ENCODE peak calls at places on chromosome 3, in eight cellular contexts. One of them, this sample, is unnamed.

GRCh38 chr3:194006-194405 is 2.6 kb upstream of the CHL1 start:
- DNase-seq in hypothalamus: no peak
- DNase-seq in amniotic stem cell: no peak
- DNase-seq in A172: no peak
- DNase-seq in epithelial cell of proximal tubule: no peak
- DNase-seq in activated T-cell treated with anti-CD3 and anti-CD28 coated beads for 4 hours: no peak
- DNase-seq in glutamatergic neuron: no peak
- DNase-seq in AML-193: no peak
- DNase-seq in this sample: no peak

GRCh38 chr3:123331651-123332050 is 117.2 kb downstream of the ADCY5 start:
- DNase-seq in amniotic stem cell: no peak
- DNase-seq in epithelial cell of proximal tubule: no peak
- DNase-seq in glutamatergic neuron: no peak
- DNase-seq in hypothalamus: no peak
- DNase-seq in AML-193: no peak
- DNase-seq in activated T-cell treated with anti-CD3 and anti-CD28 coated beads for 4 hours: no peak
- DNase-seq in A172: no peak
- DNase-seq in this sample: no peak

GRCh38 chr3:94184781-94185180 is 121.9 kb downstream of the NSUN3 start:
- DNase-seq in glutamatergic neuron: no peak
- DNase-seq in amniotic stem cell: no peak
- DNase-seq in activated T-cell treated with anti-CD3 and anti-CD28 coated beads for 4 hours: no peak
- DNase-seq in AML-193: no peak
- DNase-seq in epithelial cell of proximal tubule: no peak
- DNase-seq in hypothalamus: no peak
- DNase-seq in A172: peak; percentile 58
- DNase-seq in this sample: no peak

GRCh38 chr3:132978464-132978863 is 59.7 kb upstream of the TMEM108 start:
- DNase-seq in epithelial cell of proximal tubule: no peak
- DNase-seq in activated T-cell treated with anti-CD3 and anti-CD28 coated beads for 4 hours: no peak
- DNase-seq in glutamatergic neuron: no peak
- DNase-seq in A172: no peak
- DNase-seq in amniotic stem cell: no peak
- DNase-seq in AML-193: no peak
- DNase-seq in hypothalamus: no peak
- DNase-seq in this sample: no peak

GRCh38 chr3:100709840-100710235 is 544 bp downstream of the TFG start:
- DNase-seq in glutamatergic neuron: peak; percentile 68
- DNase-seq in activated T-cell treated with anti-CD3 and anti-CD28 coated beads for 4 hours: peak; percentile 25
- DNase-seq in amniotic stem cell: no peak
- DNase-seq in epithelial cell of proximal tubule: no peak
- DNase-seq in A172: no peak
- DNase-seq in AML-193: no peak
- DNase-seq in hypothalamus: no peak
- DNase-seq in this sample: peak; percentile 86

GRCh38 chr3:130820976-130821375 is 72.9 kb upstream of the ATP2C1 start:
- DNase-seq in epithelial cell of proximal tubule: peak; percentile 72
- DNase-seq in A172: peak; percentile 96
- DNase-seq in hypothalamus: no peak
- DNase-seq in glutamatergic neuron: no peak
- DNase-seq in amniotic stem cell: peak; percentile 5
- DNase-seq in AML-193: peak; percentile 98
- DNase-seq in activated T-cell treated with anti-CD3 and anti-CD28 coated beads for 4 hours: no peak
- DNase-seq in this sample: no peak

GRCh38 chr3:143910756-143911155 is 60.9 kb upstream of the DIPK2A start:
- DNase-seq in hypothalamus: no peak
- DNase-seq in AML-193: no peak
- DNase-seq in glutamatergic neuron: no peak
- DNase-seq in epithelial cell of proximal tubule: no peak
- DNase-seq in A172: no peak
- DNase-seq in activated T-cell treated with anti-CD3 and anti-CD28 coated beads for 4 hours: no peak
- DNase-seq in amniotic stem cell: no peak
- DNase-seq in this sample: no peak

GRCh38 chr3:10164546-10165393 is at the start of gene IRAK2:
- DNase-seq in hypothalamus: peak; percentile 65
- DNase-seq in epithelial cell of proximal tubule: no peak
- DNase-seq in A172: peak; percentile 53
- DNase-seq in glutamatergic neuron: peak; percentile 81
- DNase-seq in amniotic stem cell: peak; percentile 57
- DNase-seq in activated T-cell treated with anti-CD3 and anti-CD28 coated beads for 4 hours: peak; percentile 36
- DNase-seq in AML-193: peak; percentile 53
- DNase-seq in this sample: peak; percentile 91

GRCh38 chr3:191255156-191255555 is 56.1 kb downstream of the OSTN start:
- DNase-seq in epithelial cell of proximal tubule: no peak
- DNase-seq in A172: peak; percentile 38
- DNase-seq in glutamatergic neuron: no peak
- DNase-seq in hypothalamus: no peak
- DNase-seq in activated T-cell treated with anti-CD3 and anti-CD28 coated beads for 4 hours: no peak
- DNase-seq in AML-193: no peak
- DNase-seq in amniotic stem cell: no peak
- DNase-seq in this sample: no peak